ENCODE peak calls at places on chromosome 20, in ten cellular contexts. H is stomach, B is HCT116, Y is body of pancreas, E is breast epithelium, N is testis, G is upper lobe of left lung, M is lower leg skin, P is A549, F is transverse colon. T is an unnamed sample.

GRCh38 chr20:50819344-50819743 is 24.5 kb downstream of the BCAS4 start:
- DNase-seq in F (no peak), P (no peak), E (no peak), M (no peak), B (no peak), N (no peak), G (no peak), Y (no peak), H (no peak), T (no peak)

GRCh38 chr20:9401381-9401780 is 113.0 kb upstream of the LAMP5 start:
- DNase-seq in G (no peak), M (no peak), Y (no peak), F (no peak), H (no peak), E (no peak), N (no peak), P (no peak), B (no peak), T (no peak)

GRCh38 chr20:23178806-23179205 is 92.7 kb upstream of the CD93 start:
- DNase-seq in P (no peak), Y (no peak), M (no peak), E (no peak), B (no peak), H (no peak), F (no peak), G (no peak), N (no peak), T (no peak)

GRCh38 chr20:58001381-58001780 is 227.1 kb downstream of the ANKRD60 start:
- DNase-seq in M (no peak), Y (peak), G (no peak), F (no peak), E (peak), P (no peak), H (no peak), B (no peak), N (peak), T (no peak)

GRCh38 chr20:4261333-4262284 is 246.3 kb upstream of the RNF24 start:
- DNase-seq in M (no peak), F (no peak), E (no peak), P (no peak), B (no peak), G (no peak), H (no peak), N (no peak), Y (no peak), T (no peak)

GRCh38 chr20:31923388-31924271 is 28.2 kb downstream of the PDRG1 start:
- DNase-seq in B (no peak), P (no peak), H (no peak), M (no peak), N (no peak), G (no peak), Y (no peak), E (no peak), F (no peak), T (no peak)

GRCh38 chr20:58837717-58838116 is 13.0 kb downstream of the GNAS-AS1 start:
- DNase-seq in F (no peak), E (no peak), P (no peak), Y (no peak), B (no peak), N (no peak), M (no peak), G (no peak), H (no peak), T (no peak)

GRCh38 chr20:58996226-58996611 is 10.8 kb downstream of the CTSZ start:
- DNase-seq in P (no peak), N (no peak), B (no peak), F (no peak), H (no peak), E (no peak), M (no peak), G (no peak), Y (no peak), T (no peak)

GRCh38 chr20:11626551-11626950 is 291.1 kb upstream of the BTBD3 start:
- DNase-seq in B (no peak), H (no peak), E (no peak), G (no peak), N (no peak), M (no peak), Y (no peak), F (no peak), P (no peak), T (no peak)

GRCh38 chr20:24141111-24141510 is 152.5 kb upstream of the GGTLC1 start:
- DNase-seq in B (no peak), H (no peak), E (no peak), F (no peak), G (no peak), M (peak), Y (no peak), P (no peak), N (no peak), T (no peak)

GRCh38 chr20:22717466-22717865 is 133.1 kb upstream of the FOXA2 start:
- DNase-seq in P (peak), F (peak), B (no peak), Y (no peak), M (no peak), G (peak), E (no peak), H (peak), N (no peak), T (no peak)

GRCh38 chr20:38338849-38339520 is 7.3 kb upstream of the LBP start:
- DNase-seq in N (peak), F (no peak), E (no peak), G (no peak), M (no peak), B (no peak), P (no peak), H (no peak), Y (no peak), T (no peak)

GRCh38 chr20:5393218-5393870 is 76.6 kb upstream of the PROKR2 start:
- DNase-seq in P (no peak), Y (no peak), M (no peak), F (no peak), G (no peak), N (no peak), H (no peak), B (no peak), E (no peak), T (no peak)

GRCh38 chr20:32820000-32820697 is 395 bp downstream of the MAPRE1 start:
- DNase-seq in N (peak), H (no peak), P (peak), Y (no peak), B (peak), E (no peak), G (peak), F (no peak), M (peak), T (peak)

GRCh38 chr20:41308290-41308691 is 9.2 kb downstream of the ZHX3 start:
- DNase-seq in G (no peak), Y (no peak), M (no peak), H (no peak), F (no peak), P (no peak), N (no peak), E (no peak), B (no peak), T (no peak)

GRCh38 chr20:20611165-20611564 is 101.3 kb downstream of the RALGAPA2 start:
- DNase-seq in P (no peak), Y (no peak), H (no peak), B (no peak), G (no peak), F (no peak), E (no peak), N (no peak), M (no peak), T (no peak)

GRCh38 chr20:37438464-37439222 is 82.4 kb upstream of the NNAT start:
- DNase-seq in F (no peak), M (no peak), P (no peak), E (no peak), H (no peak), N (no peak), Y (no peak), G (no peak), B (no peak), T (no peak)

GRCh38 chr20:24584538-24585356 is 115.3 kb downstream of the SYNDIG1 start:
- DNase-seq in E (no peak), G (no peak), P (no peak), N (peak), B (no peak), Y (no peak), F (no peak), H (no peak), M (peak), T (peak)

GRCh38 chr20:25669826-25670422 is 26.7 kb downstream of the ZNF337 start:
- DNase-seq in E (no peak), P (no peak), N (no peak), Y (no peak), F (no peak), H (no peak), G (no peak), B (no peak), M (no peak), T (no peak)

GRCh38 chr20:10476319-10476724 is 41.2 kb downstream of the SLX4IP start:
- DNase-seq in P (no peak), M (no peak), G (no peak), N (peak), Y (no peak), B (no peak), F (no peak), E (no peak), H (no peak), T (no peak)

GRCh38 chr20:31606928-31607639 is 2.0 kb downstream of the ID1 start:
- DNase-seq in H (peak), G (peak), Y (no peak), M (no peak), F (peak), B (peak), E (no peak), P (peak), N (no peak), T (peak)

GRCh38 chr20:37777012-37777411 is 83.2 kb downstream of the CTNNBL1 start:
- DNase-seq in E (no peak), H (no peak), M (no peak), N (no peak), B (no peak), F (no peak), Y (no peak), P (no peak), G (no peak), T (no peak)

GRCh38 chr20:3784226-3784853 is 2.2 kb downstream of the CENPB start:
- DNase-seq in G (no peak), E (no peak), H (no peak), M (no peak), F (no peak), P (no peak), B (no peak), Y (no peak), N (no peak), T (no peak)

GRCh38 chr20:60236613-60237012 is 278.4 kb downstream of the CDH26 start:
- DNase-seq in Y (no peak), G (no peak), M (no peak), B (no peak), F (no peak), N (no peak), H (no peak), P (no peak), E (no peak), T (no peak)

GRCh38 chr20:10225439-10226080 is 6.9 kb downstream of the SNAP25 start:
- DNase-seq in E (no peak), B (no peak), G (no peak), Y (no peak), N (no peak), P (peak), M (no peak), H (no peak), F (no peak), T (no peak)

GRCh38 chr20:53216856-53217576 is 244.9 kb downstream of the TSHZ2 start:
- DNase-seq in M (peak), H (peak), B (peak), G (peak), P (peak), F (peak), Y (peak), N (peak), E (peak), T (peak)

GRCh38 chr20:3727333-3728035 is 5.0 kb upstream of the HSPA12B start:
- DNase-seq in B (no peak), M (no peak), E (no peak), F (no peak), G (no peak), N (peak), P (no peak), Y (no peak), H (no peak), T (no peak)

GRCh38 chr20:21137078-21137477 is 11.2 kb downstream of the KIZ start:
- DNase-seq in M (no peak), B (no peak), N (no peak), P (no peak), E (no peak), F (no peak), H (peak), G (no peak), Y (no peak), T (no peak)

GRCh38 chr20:51696304-51697118 is 71.7 kb downstream of the ATP9A start:
- DNase-seq in G (no peak), E (no peak), B (no peak), H (no peak), M (no peak), F (no peak), Y (no peak), P (no peak), N (no peak), T (no peak)

GRCh38 chr20:39036851-39037250 is 74.7 kb downstream of the DHX35 start:
- DNase-seq in N (no peak), F (no peak), B (no peak), E (no peak), M (peak), Y (no peak), P (no peak), H (no peak), G (no peak), T (no peak)

GRCh38 chr20:25273046-25273445 is 25.2 kb downstream of the PYGB start:
- DNase-seq in G (no peak), N (peak), P (no peak), M (peak), Y (no peak), F (peak), B (no peak), E (no peak), H (peak), T (no peak)

GRCh38 chr20:24208652-24209051 is 220.1 kb upstream of the GGTLC1 start:
- DNase-seq in M (no peak), F (no peak), P (peak), G (no peak), Y (no peak), B (no peak), H (no peak), N (no peak), E (no peak), T (no peak)

GRCh38 chr20:63015665-63016361 is 9.0 kb upstream of the BHLHE23 start:
- DNase-seq in F (no peak), H (no peak), P (no peak), M (no peak), B (no peak), Y (no peak), G (no peak), N (no peak), E (no peak), T (no peak)
- TF ChIP-seq POLR2A in F (no peak), H (no peak), P (no peak), M (no peak), B (no peak), Y (no peak), G (no peak), N (no peak), E (no peak), T (no peak)

GRCh38 chr20:35225319-35226125 is 968 bp upstream of the MMP24 start:
- DNase-seq in N (no peak), F (no peak), G (no peak), P (no peak), M (no peak), Y (no peak), B (no peak), E (no peak), H (no peak), T (no peak)
- TF ChIP-seq POLR2A in N (no peak), F (no peak), G (no peak), P (no peak), M (no peak), Y (no peak), B (no peak), E (no peak), H (no peak), T (no peak)

GRCh38 chr20:47359533-47360206 is 3.2 kb upstream of the ZMYND8 start:
- DNase-seq in G (no peak), B (no peak), E (no peak), P (no peak), N (no peak), F (no peak), M (no peak), Y (peak), H (no peak), T (no peak)

GRCh38 chr20:47361268-47361665 is 4.8 kb upstream of the ZMYND8 start:
- DNase-seq in G (no peak), F (no peak), N (no peak), Y (no peak), H (no peak), M (no peak), E (no peak), B (no peak), P (no peak), T (no peak)

GRCh38 chr20:47360207-47360488 is 3.6 kb upstream of the ZMYND8 start:
- DNase-seq in H (peak), P (peak), Y (peak), B (no peak), F (peak), G (peak), M (no peak), N (no peak), E (peak), T (no peak)

GRCh38 chr20:47358672-47359532 is 2.4 kb upstream of the ZMYND8 start:
- DNase-seq in N (peak), G (peak), F (peak), H (peak), Y (peak), B (peak), E (peak), M (peak), P (peak), T (peak)

GRCh38 chr20:47360489-47361267 is 4.2 kb upstream of the ZMYND8 start:
- DNase-seq in H (peak), F (peak), E (peak), B (peak), M (peak), G (peak), N (peak), Y (peak), P (peak), T (peak)
- TF ChIP-seq POLR2A in H (no peak), F (peak), E (peak), B (peak), M (no peak), G (peak), N (no peak), Y (no peak), P (peak), T (peak)

DNA sequence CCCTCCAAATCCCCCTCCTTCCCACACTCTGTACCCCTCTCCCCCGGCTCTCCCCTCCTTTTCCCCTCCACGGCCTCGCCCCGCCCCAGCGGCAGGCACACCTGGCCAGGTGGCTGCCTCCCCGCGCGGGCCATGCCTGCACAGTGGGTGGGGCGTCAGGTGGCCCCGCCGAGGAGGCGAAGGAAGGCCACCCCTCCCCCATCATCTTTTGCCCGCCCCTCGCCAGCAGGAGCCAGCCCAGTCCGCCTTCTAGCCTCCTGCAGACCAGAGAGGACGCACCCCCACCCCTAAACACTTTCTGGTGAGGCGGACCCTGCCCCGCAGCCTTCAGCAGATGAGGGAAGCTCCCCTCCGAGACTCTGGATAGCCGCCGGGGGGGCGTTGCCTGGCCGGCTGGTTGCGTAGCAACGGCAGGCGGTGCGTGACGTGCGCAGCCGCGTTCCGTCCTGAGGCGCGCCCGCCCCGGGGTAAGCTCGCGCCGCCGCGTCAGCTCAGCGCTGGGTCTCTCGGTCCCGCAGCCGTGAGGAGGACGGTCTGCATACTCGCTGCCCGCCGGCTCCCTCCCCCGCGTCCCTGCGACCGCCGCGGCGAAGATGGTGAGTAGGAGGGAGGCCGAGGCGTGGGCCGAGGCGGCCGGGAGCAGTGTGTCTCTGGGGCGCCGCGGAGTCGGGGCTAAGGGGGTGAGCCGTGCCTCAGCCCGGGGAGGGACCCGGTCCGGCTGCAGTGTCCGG is at the start of gene DSTN:
- DNase-seq in F (peak), E (peak), P (peak), H (peak), N (peak), B (peak), G (peak), Y (peak), M (peak), T (peak)
- TF ChIP-seq POLR2A in F (peak), E (peak), P (peak), H (peak), N (peak), B (peak), G (peak), Y (peak), M (peak), T (peak)

DNA sequence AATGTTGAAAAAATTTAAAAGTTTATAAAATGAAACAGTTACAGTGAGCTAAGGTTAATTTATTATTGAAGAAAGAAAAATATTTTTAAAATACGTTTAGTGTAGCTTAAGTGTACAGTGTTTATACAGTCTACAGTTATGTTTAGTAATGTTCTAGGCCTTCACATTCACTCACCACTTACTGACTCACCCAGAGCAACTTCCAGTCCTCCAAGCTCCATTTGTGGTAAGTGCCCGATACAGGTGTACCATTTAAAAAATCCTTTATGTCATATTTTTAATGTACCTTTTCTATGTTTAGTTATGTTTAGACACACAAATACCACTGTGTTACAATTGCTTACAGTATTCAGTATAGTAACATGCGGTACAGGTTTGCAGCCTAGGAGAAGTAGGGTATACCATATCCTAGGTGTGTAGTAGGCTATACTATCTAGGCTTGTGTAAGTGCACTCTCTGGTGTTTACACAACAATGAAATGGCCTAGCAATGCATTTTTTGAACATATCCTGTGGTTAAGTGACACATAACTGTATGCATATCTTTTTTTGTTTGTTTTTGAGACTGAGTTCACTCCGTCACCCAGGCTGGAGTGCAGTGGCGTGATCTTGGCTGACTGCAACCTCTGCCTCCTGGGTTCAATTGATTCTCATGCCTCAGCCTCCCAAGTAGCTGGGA is 26.3 kb downstream of the FLRT3 start:
- DNase-seq in N (no peak), E (no peak), Y (no peak), M (no peak), G (no peak), B (no peak), H (no peak), F (no peak), P (no peak), T (no peak)
- TF ChIP-seq POLR2A in N (no peak), E (no peak), Y (no peak), M (no peak), G (no peak), B (no peak), H (no peak), F (no peak), P (no peak), T (no peak)

GRCh38 chr20:63968136-63968927 is 1.4 kb downstream of the ZNF512B start:
- DNase-seq in Y (peak), P (no peak), B (no peak), F (peak), H (no peak), N (no peak), G (no peak), E (no peak), M (no peak), T (no peak)
- TF ChIP-seq POLR2A in Y (no peak), P (no peak), B (no peak), F (no peak), H (no peak), N (no peak), G (no peak), E (no peak), M (no peak), T (no peak)

DNA sequence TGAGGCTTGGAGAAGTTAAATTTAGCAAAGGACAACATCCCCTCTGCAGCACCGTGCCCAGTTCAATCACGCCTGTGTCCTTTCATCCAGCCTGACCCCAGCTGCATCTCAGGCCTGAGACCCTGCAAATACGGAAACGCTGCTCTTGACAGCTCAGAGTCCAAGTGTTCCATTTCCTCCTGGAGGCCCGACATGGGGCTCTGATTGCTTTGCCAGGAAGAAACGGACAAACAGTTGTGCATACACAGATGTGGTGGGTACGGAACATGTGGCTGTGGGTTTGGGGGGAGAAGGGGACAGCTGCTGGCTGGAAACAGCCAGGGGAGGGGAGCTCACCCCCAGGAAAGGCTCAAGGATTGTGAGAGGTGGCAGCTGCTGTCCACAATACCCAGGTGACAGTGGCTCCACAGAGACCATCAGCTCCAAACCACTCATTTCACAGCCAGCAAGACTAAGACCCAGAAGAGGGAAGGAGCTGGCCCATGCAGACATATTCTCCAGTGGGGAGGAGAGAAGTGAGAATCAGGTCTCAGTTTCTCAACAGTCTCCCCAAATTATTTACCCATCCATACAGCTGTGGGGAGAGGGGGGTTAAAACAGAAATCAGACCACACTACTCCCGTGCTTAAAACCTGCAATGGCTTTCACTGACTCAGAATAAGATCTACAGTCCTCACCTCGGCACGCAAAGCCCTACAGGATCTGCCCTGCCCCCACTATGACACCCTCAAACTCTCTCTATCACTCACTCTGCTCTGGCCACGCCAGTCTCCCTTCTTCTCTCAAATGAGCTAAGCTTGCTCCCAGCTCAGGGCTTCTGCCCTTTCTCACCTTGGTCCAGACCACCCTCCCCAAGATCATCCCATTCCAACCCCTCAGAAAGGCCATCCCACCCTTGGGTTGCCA is 89.1 kb downstream of the PREX1 start:
- DNase-seq in N (no peak), E (no peak), Y (no peak), M (no peak), B (no peak), P (no peak), G (no peak), F (no peak), H (no peak), T (no peak)
- TF ChIP-seq POLR2A in N (no peak), E (no peak), Y (no peak), M (no peak), B (no peak), P (no peak), G (no peak), F (no peak), H (no peak), T (no peak)

T was measured in H54.